ENCODE peak calls at places on chromosome 6, in four cellular contexts. U is HepG2, P is GM12878, G is H1. J is an unnamed sample. For H4K20me1, the result is how much of the 10 kb centered on the place peaks cover.

GRCh38 chr6:112269165-112269564 is 14.8 kb upstream of the LAMA4 start:
- DNase-seq in U (no peak), P (no peak), G (no peak), J (no peak)

GRCh38 chr6:44004136-44004535 is 123.1 kb downstream of the MRPL14 start:
- DNase-seq in G (no peak), U (no peak), P (no peak), J (no peak)

GRCh38 chr6:127404133-127404532 is 55.1 kb downstream of the KIAA0408 start:
- DNase-seq in P (no peak), U (no peak), G (no peak), J (no peak)

GRCh38 chr6:37298958-37299357 is 41.0 kb upstream of the TMEM217 start:
- DNase-seq in U (no peak), G (no peak), P (no peak), J (no peak)

GRCh38 chr6:47111685-47112084 is 69.6 kb upstream of the ADGRF1 start:
- DNase-seq in P (no peak), G (no peak), U (peak), J (no peak)

GRCh38 chr6:30837432-30837831 is 46.9 kb upstream of the DDR1 start:
- DNase-seq in U (no peak), P (no peak), G (no peak), J (no peak)

GRCh38 chr6:124888581-124889371 is 73.5 kb upstream of the RNF217 start:
- DNase-seq in P (no peak), G (no peak), U (no peak), J (no peak)

GRCh38 chr6:121436966-121437756 is 1.7 kb downstream of the GJA1 start:
- DNase-seq in U (no peak), P (no peak), G (no peak), J (no peak)

GRCh38 chr6:125791151-125791819 is 525 bp downstream of the NCOA7 start:
- DNase-seq in G (no peak), P (no peak), U (peak), J (peak)

GRCh38 chr6:168999392-168999791 is 254.3 kb downstream of the THBS2 start:
- DNase-seq in U (no peak), P (no peak), G (no peak), J (no peak)

GRCh38 chr6:624979-625378 is 31.9 kb downstream of the HUS1B start:
- DNase-seq in P (peak), G (no peak), U (no peak), J (no peak)

GRCh38 chr6:37251211-37251610 is 6.4 kb upstream of the TBC1D22B start:
- DNase-seq in G (no peak), U (no peak), P (no peak), J (no peak)

GRCh38 chr6:44534291-44534690 is 146.8 kb downstream of the CDC5L start:
- DNase-seq in P (no peak), U (no peak), G (peak), J (no peak)

GRCh38 chr6:127297502-127298070 is 30.9 kb downstream of the RNF146 start:
- DNase-seq in P (no peak), G (no peak), U (peak), J (no peak)

DNA sequence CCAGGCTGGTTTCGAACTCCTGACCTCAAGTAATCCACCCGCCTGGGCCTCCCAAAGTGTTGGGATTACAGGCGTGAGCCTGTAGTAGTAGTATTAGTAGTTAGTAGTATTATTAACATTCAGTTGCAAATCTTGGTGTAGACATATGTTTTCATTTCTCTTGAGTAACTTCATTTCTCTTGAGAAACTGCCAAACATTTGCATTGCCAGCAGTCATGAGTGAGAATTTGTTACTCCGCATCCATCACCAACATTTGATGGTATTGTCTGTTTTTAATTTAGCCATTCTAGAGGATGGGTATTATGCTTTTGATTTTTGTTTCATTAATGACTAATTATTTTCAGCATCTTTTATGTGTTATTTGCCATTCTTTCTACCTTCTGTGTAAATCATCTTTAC is 1.5 kb upstream of the ERVFRD-1 start:
- DNase-seq in G (no peak), U (no peak), P (no peak), J (no peak)
- H4K20me1 ChIP-seq in G (under half), U (under half), P (under half), J (under half)

GRCh38 chr6:144143878-144144277 is 6.4 kb upstream of the STX11 start:
- DNase-seq in P (no peak), U (no peak), G (no peak), J (no peak)
- TF ChIP-seq KDM1A in P (no peak), U (no peak), G (no peak), J (no peak)

GRCh38 chr6:155150967-155151671 is 112.7 kb upstream of the CLDN20 start:
- DNase-seq in U (no peak), P (no peak), G (no peak), J (no peak)

GRCh38 chr6:155157101-155157500 is 106.7 kb upstream of the CLDN20 start:
- DNase-seq in U (no peak), P (no peak), G (no peak), J (no peak)

GRCh38 chr6:155152211-155153076 is 111.4 kb upstream of the CLDN20 start:
- DNase-seq in G (peak), P (no peak), U (peak), J (peak)

GRCh38 chr6:155155787-155156447 is 107.9 kb upstream of the CLDN20 start:
- DNase-seq in U (peak), G (no peak), P (no peak), J (no peak)

GRCh38 chr6:155154158-155154830 is 109.5 kb upstream of the CLDN20 start:
- DNase-seq in G (no peak), P (no peak), U (peak), J (peak)
- TF ChIP-seq CREB1 in G (no peak), P (no peak), U (no peak), J (no peak)

DNA sequence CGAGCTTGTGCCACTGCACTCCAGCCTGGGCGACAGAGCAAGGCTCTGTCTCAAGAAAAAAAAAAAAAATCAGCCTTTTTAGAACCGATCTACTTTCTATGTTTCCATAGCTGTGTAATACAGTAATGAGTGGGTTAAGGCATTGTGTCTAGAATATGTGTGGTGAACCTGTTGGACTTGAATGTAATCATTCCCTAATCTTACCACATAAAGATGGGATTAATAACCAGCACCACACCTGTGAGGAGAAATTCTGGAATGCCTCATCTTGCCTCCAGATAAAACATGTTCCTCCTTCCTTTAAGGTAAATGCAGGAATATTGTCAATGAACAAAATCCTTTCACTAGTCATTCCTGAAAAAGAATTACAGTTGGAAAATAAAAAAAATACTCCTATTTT is 43.7 kb downstream of the MAPK14 start:
- DNase-seq in P (no peak), G (no peak), U (no peak), J (no peak)
- H4K20me1 ChIP-seq in P (under half), G (under half), U (under half), J (under half)

DNA sequence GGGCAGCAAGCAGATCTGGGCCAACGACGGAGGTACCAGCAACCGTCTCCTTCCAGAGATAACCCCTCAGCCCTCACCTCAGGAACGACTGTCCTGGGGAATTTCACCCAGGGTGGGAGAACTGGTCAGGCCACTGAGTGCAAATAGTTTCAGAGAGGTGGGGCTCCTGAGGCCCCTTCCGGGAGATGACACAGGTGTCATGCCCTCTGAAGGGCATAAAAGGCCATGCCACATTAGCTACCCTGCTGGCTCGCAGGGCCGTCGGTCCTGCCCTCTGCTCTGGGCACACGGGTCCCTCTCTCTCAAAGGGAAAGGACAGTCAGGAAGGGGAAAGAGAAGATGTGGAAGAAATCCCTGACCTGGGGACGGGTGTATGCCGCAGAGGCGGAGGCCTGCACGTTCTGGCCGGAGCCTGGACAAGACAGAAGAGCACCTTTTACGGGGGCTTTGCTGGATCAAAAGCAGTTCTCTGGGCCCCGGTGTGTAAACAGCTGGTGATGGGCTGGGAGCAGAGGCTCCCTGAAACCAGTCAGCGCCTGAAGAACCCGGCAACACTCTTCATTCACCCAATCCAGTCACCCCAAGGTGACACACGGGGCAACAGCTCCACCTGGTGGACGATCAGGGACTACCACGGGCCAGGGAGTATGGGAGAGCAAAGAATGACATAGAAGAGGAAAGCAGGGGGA is 6.4 kb upstream of the TAF8 start:
- DNase-seq in P (peak), U (peak), G (peak), J (peak)
- TF ChIP-seq KDM1A in P (no peak), U (no peak), G (no peak), J (no peak)

DNA sequence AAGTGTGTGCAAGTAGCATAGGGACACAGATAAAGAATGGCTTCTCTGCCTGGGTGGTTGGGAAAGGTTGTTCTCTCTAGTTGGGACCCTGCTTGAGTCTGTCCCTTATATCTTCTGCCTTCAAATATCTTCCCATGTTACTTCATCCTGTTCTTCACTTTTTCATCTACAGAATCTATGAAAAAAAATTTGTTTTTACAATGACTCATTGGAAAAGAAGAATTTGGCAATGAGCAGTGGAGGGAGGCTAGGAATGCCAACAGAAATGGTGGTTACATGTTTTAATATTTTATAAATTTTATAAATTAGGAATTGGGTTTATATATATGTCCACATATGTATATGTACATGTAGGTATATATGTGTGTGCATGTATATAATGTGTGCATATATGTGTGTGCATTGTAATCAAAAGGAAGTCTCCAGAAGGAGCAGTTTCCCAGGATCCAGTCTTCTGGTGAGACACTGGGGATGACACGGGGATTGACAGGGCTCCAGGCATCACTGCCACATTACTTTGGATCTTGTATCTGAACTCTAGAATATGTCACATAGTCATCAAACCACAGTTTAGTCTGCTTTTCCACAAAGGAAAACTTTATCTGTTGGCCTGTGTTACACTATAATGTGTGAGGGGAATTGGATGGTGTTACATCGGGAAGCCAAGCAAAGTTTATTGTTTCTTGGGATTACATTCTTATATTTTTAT is 75.3 kb upstream of the RIPOR2 start:
- DNase-seq in P (no peak), U (no peak), G (no peak), J (no peak)
- TF ChIP-seq CREB1 in P (no peak), U (no peak), G (no peak), J (no peak)

GRCh38 chr6:11218827-11219826 is 13.3 kb downstream of the NEDD9 start:
- DNase-seq in G (no peak), U (peak), P (no peak), J (no peak)
- H4K20me1 ChIP-seq in G (under half), U (half or more), P (under half), J (under half)

GRCh38 chr6:129929433-129929832 is 68.3 kb upstream of the TMEM244 start:
- DNase-seq in U (no peak), P (no peak), G (no peak), J (no peak)
- TF ChIP-seq KDM1A in U (no peak), P (no peak), G (no peak), J (no peak)

GRCh38 chr6:35601331-35602132 is 87.2 kb downstream of the FKBP5 start:
- DNase-seq in U (peak), P (no peak), G (no peak), J (no peak)
- TF ChIP-seq CREB1 in U (no peak), P (no peak), G (no peak), J (no peak)